ENCODE peak calls at places on chromosomes 12 and 14, in four cellular contexts. Q is choroid plexus epithelial cell; C is CD8-positive, alpha-beta T cell; J is upper lobe of right lung. O is an unnamed sample.

GRCh38 chr14:86787782-86788181 is 1205.2 kb downstream of the GALC start:
- DNase-seq in Q (peak), C (no peak), J (no peak), O (peak)

GRCh38 chr12:124567035-124567672 is at the start of gene NCOR2:
- DNase-seq in Q (peak), C (peak), J (peak), O (no peak)

GRCh38 chr14:57962293-57962996 is 96.6 kb upstream of the SLC35F4 start:
- DNase-seq in Q (no peak), C (no peak), J (no peak), O (no peak)

GRCh38 chr12:89245090-89245489 is 107.2 kb downstream of the DUSP6 start:
- DNase-seq in Q (peak), C (peak), J (no peak), O (peak)

GRCh38 chr12:102421801-102422583 is 58.4 kb downstream of the IGF1 start:
- DNase-seq in Q (no peak), C (no peak), J (no peak), O (peak)

GRCh38 chr14:95290769-95291440 is 28.8 kb downstream of the CLMN start:
- DNase-seq in Q (no peak), C (no peak), J (no peak), O (no peak)

GRCh38 chr12:21526053-21526452 is at the start of gene SPX:
- DNase-seq in Q (peak), C (no peak), J (no peak), O (peak)

GRCh38 chr12:110856517-110856916 is 9.7 kb downstream of the CCDC63 start:
- DNase-seq in Q (no peak), C (no peak), J (no peak), O (no peak)

GRCh38 chr12:11717533-11717961 is 68.1 kb downstream of the ETV6 start:
- DNase-seq in Q (peak), C (no peak), J (no peak), O (peak)

GRCh38 chr12:57693317-57693658 is 644 bp upstream of the OS9 start:
- DNase-seq in Q (no peak), C (no peak), J (no peak), O (no peak)

GRCh38 chr12:15662303-15662980 is 126.7 kb downstream of the EPS8 start:
- DNase-seq in Q (peak), C (no peak), J (no peak), O (peak)

GRCh38 chr12:22415342-22416309 is 81.1 kb upstream of the ST8SIA1 start:
- DNase-seq in Q (no peak), C (no peak), J (no peak), O (peak)

GRCh38 chr12:98188649-98189048 is 326.7 kb upstream of the TMPO start:
- DNase-seq in Q (no peak), C (no peak), J (no peak), O (peak)

GRCh38 chr14:72736348-72736747 is 157.6 kb downstream of the DPF3 start:
- DNase-seq in Q (peak), C (no peak), J (no peak), O (peak)

GRCh38 chr12:101490286-101490920 is 15.3 kb downstream of the SPIC start:
- DNase-seq in Q (peak), C (no peak), J (no peak), O (peak)

GRCh38 chr14:39395555-39396254 is 36.5 kb downstream of the FBXO33 start:
- DNase-seq in Q (peak), C (no peak), J (no peak), O (no peak)

GRCh38 chr12:1691123-1692007 is 495 bp downstream of the ADIPOR2 start:
- DNase-seq in Q (peak), C (peak), J (peak), O (peak)

GRCh38 chr14:35196571-35196970 is 74.2 kb downstream of the PRORP start:
- DNase-seq in Q (no peak), C (no peak), J (no peak), O (no peak)

GRCh38 chr14:69012251-69012953 is 33.3 kb upstream of the ACTN1 start:
- DNase-seq in Q (peak), C (no peak), J (no peak), O (peak)

GRCh38 chr12:54592316-54592715 is 3.9 kb upstream of the PPP1R1A start:
- DNase-seq in Q (no peak), C (no peak), J (no peak), O (no peak)

GRCh38 chr12:48201516-48201915 is 1.6 kb downstream of the OR10AD1 start:
- DNase-seq in Q (no peak), C (no peak), J (no peak), O (no peak)

GRCh38 chr14:89226789-89227489 is 190.1 kb downstream of the FOXN3 start:
- DNase-seq in Q (no peak), C (no peak), J (no peak), O (no peak)

GRCh38 chr14:73237786-73238261 is 518 bp downstream of the PAPLN start:
- DNase-seq in Q (no peak), C (no peak), J (no peak), O (no peak)

GRCh38 chr12:67069451-67070306 is 199.5 kb upstream of the CAND1 start:
- DNase-seq in Q (no peak), C (peak), J (peak), O (no peak)

GRCh38 chr14:34713681-34714319 is 593 bp downstream of the CFL2 start:
- DNase-seq in Q (peak), C (peak), J (peak), O (peak)

GRCh38 chr14:20317720-20318119 is 12.0 kb upstream of the TTC5 start:
- DNase-seq in Q (no peak), C (no peak), J (peak), O (no peak)

GRCh38 chr14:89401783-89402182 is 15.2 kb downstream of the FOXN3 start:
- DNase-seq in Q (no peak), C (no peak), J (no peak), O (no peak)

GRCh38 chr14:72844528-72844927 is 49.4 kb downstream of the DPF3 start:
- DNase-seq in Q (no peak), C (no peak), J (no peak), O (no peak)

GRCh38 chr12:1797991-1798733 is 22.2 kb upstream of the LRTM2 start:
- DNase-seq in Q (no peak), C (no peak), J (peak), O (no peak)

GRCh38 chr14:54337314-54337713 is 59.5 kb upstream of the CDKN3 start:
- DNase-seq in Q (no peak), C (no peak), J (no peak), O (no peak)

GRCh38 chr12:104682790-104683279 is 226.1 kb downstream of the CHST11 start:
- DNase-seq in Q (no peak), C (peak), J (no peak), O (no peak)

GRCh38 chr12:47190271-47190750 is 110.6 kb upstream of the AMIGO2 start:
- DNase-seq in Q (peak), C (no peak), J (no peak), O (peak)

GRCh38 chr12:100823988-100824387 is 29.4 kb downstream of the ANO4 start:
- DNase-seq in Q (peak), C (no peak), J (no peak), O (peak)

GRCh38 chr12:120093336-120093591 is 23.3 kb downstream of the RAB35 start:
- DNase-seq in Q (no peak), C (no peak), J (no peak), O (no peak)

GRCh38 chr14:105401699-105402098 is 3.4 kb downstream of the TEX22 start:
- DNase-seq in Q (no peak), C (no peak), J (no peak), O (no peak)

GRCh38 chr12:28308891-28309290 is 118.6 kb downstream of the CCDC91 start:
- DNase-seq in Q (peak), C (no peak), J (no peak), O (no peak)

GRCh38 chr12:91181053-91181452 is 1.6 kb downstream of the DCN start:
- DNase-seq in Q (peak), C (no peak), J (no peak), O (no peak)

GRCh38 chr12:103401421-103401820 is 94.3 kb downstream of the C12orf42 start:
- DNase-seq in Q (no peak), C (no peak), J (no peak), O (no peak)

GRCh38 chr12:50986961-50987737 is 34.8 kb downstream of the HIGD1C start:
- DNase-seq in Q (peak), C (peak), J (no peak), O (peak)

GRCh38 chr12:79512068-79512467 is 178.7 kb downstream of the PAWR start:
- DNase-seq in Q (no peak), C (no peak), J (no peak), O (no peak)

GRCh38 chr12:79517363-79517762 is 173.4 kb downstream of the PAWR start:
- DNase-seq in Q (no peak), C (no peak), J (no peak), O (no peak)

GRCh38 chr12:79515526-79515935 is 175.2 kb downstream of the PAWR start:
- DNase-seq in Q (no peak), C (no peak), J (no peak), O (no peak)

GRCh38 chr12:79514730-79515525 is 175.8 kb downstream of the PAWR start:
- DNase-seq in Q (peak), C (no peak), J (no peak), O (peak)
- H3K4me3 ChIP-seq in Q (no peak), C (no peak), J (no peak), O (no peak)

DNA sequence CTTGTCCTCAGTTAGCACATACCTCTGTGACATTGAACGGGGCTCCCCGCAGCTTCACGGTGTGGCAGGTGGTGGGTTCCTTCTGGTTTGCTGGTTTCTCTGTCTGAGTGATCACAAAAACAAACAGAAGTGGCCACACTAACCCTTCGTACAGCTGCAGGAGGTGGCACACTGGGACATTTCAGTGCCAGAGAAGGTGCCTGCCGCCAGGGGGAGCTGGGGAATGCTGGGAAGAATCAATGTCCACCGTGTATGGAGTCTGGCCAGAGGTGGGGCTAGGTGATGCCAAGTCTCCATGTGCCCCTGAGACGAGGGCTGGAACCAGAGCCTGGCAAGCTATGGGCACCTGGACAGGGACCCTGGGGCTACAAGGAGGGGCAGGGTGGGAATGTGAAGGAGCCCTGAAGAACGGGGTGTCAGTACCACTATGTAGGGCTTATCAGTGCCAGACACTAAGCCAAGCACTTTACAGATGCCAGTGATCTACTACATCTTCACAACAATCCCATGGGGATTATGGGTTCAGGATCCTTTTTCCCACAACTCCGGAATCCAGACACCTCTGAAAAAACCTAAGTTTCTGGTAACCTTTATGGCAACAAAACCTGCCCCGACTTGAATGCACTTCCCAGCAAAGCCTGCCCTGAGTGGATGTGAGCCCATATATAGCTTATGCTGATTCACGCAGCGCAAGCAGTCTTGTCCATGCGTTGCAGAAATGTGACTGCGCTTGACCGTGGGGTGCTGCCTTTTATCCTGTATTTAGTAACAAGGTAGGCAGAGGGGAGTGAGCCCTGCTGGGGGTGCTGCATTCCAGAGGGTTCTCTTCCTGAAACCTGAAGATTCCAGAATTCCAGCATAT is 10.8 kb downstream of the RBM19 start:
- DNase-seq in Q (peak), C (no peak), J (no peak), O (peak)
- TF ChIP-seq CTCF in Q (peak), C (no peak), J (peak), O (peak)

GRCh38 chr12:49827351-49828099 is 688 bp downstream of the NCKAP5L start:
- DNase-seq in Q (peak), C (peak), J (peak), O (peak)
- H3K4me3 ChIP-seq in Q (peak), C (peak), J (peak), O (peak)

GRCh38 chr12:13695781-13696180 is 285.6 kb downstream of the GRIN2B start:
- DNase-seq in Q (no peak), C (no peak), J (no peak), O (no peak)
- TF ChIP-seq CTCF in Q (no peak), C (no peak), J (no peak), O (no peak)

GRCh38 chr14:100148837-100149731 is 10.4 kb downstream of the DEGS2 start:
- DNase-seq in Q (no peak), C (no peak), J (no peak), O (no peak)

GRCh38 chr14:100145682-100146464 is 13.6 kb downstream of the DEGS2 start:
- DNase-seq in Q (no peak), C (no peak), J (no peak), O (no peak)

GRCh38 chr14:100146548-100147091 is 12.8 kb downstream of the DEGS2 start:
- DNase-seq in Q (no peak), C (peak), J (no peak), O (no peak)

GRCh38 chr14:100147181-100147631 is 12.2 kb downstream of the DEGS2 start:
- DNase-seq in Q (no peak), C (peak), J (peak), O (no peak)

GRCh38 chr14:100147691-100148464 is 11.6 kb downstream of the DEGS2 start:
- DNase-seq in Q (no peak), C (no peak), J (no peak), O (no peak)
- H3K4me3 ChIP-seq in Q (no peak), C (peak), J (no peak), O (no peak)

DNA sequence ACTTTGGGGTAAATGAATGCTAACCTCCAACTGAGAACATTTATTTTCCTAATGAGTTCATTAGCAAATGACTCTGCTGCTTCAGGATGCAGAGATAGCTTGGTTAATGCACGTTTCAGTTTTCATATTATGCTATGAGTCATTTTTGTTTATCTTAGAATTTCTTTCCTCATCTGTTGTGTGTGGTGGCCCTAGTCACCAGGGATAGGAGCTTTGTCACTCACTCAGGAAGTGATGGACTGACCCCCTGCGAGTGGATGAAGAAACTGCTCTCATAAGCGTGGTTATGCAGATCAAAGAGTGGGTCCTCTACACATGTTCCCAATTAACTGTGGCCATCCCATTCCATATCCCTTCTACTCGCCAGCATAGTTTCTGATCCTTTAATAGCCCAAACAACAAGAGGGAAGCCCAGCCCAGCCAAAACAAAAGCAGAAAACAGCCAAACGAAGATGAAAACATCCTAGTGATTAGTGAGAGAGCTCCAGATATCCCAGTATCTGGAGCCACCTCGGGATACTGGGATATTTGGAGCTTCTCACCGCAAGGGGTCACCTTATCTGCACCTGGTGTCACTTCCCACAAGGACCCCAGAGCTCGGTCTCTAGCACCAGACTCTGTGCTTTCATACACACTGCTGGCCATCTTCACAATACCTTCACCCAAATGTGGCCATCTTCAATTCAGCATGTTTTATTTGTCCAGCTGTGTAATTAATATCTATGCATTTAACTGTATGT is 8.6 kb downstream of the TC2N start:
- DNase-seq in Q (peak), C (no peak), J (no peak), O (peak)
- TF ChIP-seq CTCF in Q (no peak), C (no peak), J (no peak), O (no peak)

GRCh38 chr14:77111021-77111420 is 13.0 kb downstream of the CIPC start:
- DNase-seq in Q (peak), C (no peak), J (peak), O (no peak)
- H3K4me3 ChIP-seq in Q (no peak), C (no peak), J (no peak), O (no peak)

DNA sequence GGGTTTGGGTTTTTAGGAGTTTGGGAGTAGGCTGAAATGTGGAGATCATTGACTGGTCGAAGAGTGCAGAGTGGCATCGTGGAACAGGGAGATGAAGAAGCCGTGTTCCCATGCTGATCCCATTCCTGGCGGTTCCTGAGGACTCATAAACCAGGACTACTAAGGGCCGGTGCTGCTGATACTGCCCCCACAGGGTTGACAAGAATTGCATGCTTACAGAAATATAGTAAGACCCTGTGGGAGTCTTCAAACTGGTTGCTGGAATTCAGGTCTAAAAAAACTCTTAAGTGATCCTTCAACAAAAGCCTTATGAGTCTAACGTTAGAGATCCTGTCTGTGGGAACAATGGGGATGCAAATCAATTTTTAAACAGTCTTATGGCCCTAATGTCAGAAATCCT is 64.0 kb upstream of the ARHGAP5 start:
- DNase-seq in Q (no peak), C (no peak), J (no peak), O (no peak)
- TF ChIP-seq CTCF in Q (no peak), C (no peak), J (no peak), O (peak)

GRCh38 chr14:103847954-103848719 is 762 bp upstream of the PPP1R13B start:
- DNase-seq in Q (peak), C (no peak), J (peak), O (peak)

GRCh38 chr14:103847439-103847953 is at the start of gene PPP1R13B:
- DNase-seq in Q (peak), C (peak), J (peak), O (peak)

GRCh38 chr14:103846569-103847438 is 571 bp downstream of the PPP1R13B start:
- DNase-seq in Q (no peak), C (peak), J (peak), O (no peak)

GRCh38 chr14:103845327-103845726 is 2.0 kb downstream of the PPP1R13B start:
- DNase-seq in Q (no peak), C (no peak), J (no peak), O (no peak)

GRCh38 chr14:103846008-103846568 is 1.3 kb downstream of the PPP1R13B start:
- DNase-seq in Q (no peak), C (no peak), J (no peak), O (no peak)
- H3K4me3 ChIP-seq in Q (peak), C (peak), J (peak), O (peak)

O was measured in fibroblast of villous mesenchyme.